ENCODE peak calls at places on chromosomes 6 and 20, in five cellular contexts. One of them, this sample, is unnamed.

GRCh38 chr6:112485140-112485539 is 138.0 kb downstream of the RFPL4B start:
- DNase-seq in K562: no peak
- DNase-seq in H1: no peak
- DNase-seq in HepG2: no peak
- DNase-seq in SK-N-SH: no peak
- DNase-seq in this sample: no peak

GRCh38 chr20:36217226-36217625 is 19.1 kb upstream of the AAR2 start:
- DNase-seq in H1: peak; percentile 47
- DNase-seq in K562: peak; percentile 76
- DNase-seq in HepG2: peak; percentile 70
- DNase-seq in SK-N-SH: no peak
- DNase-seq in this sample: peak; percentile 83

GRCh38 chr20:34365765-34366213 is 2.7 kb downstream of the ITCH start:
- DNase-seq in H1: no peak
- DNase-seq in SK-N-SH: no peak
- DNase-seq in K562: no peak
- DNase-seq in HepG2: no peak
- DNase-seq in this sample: no peak

GRCh38 chr6:116040980-116041379 is 19.7 kb downstream of the FRK start:
- DNase-seq in K562: no peak
- DNase-seq in H1: no peak
- DNase-seq in SK-N-SH: no peak
- DNase-seq in HepG2: no peak
- DNase-seq in this sample: no peak

GRCh38 chr20:56540415-56540814 is 7.4 kb downstream of the FAM209B start:
- DNase-seq in H1: no peak
- DNase-seq in HepG2: no peak
- DNase-seq in K562: no peak
- DNase-seq in SK-N-SH: no peak
- DNase-seq in this sample: no peak

GRCh38 chr20:6381887-6382286 is 259.1 kb upstream of the FERMT1 start:
- DNase-seq in K562: no peak
- DNase-seq in HepG2: peak; percentile 50
- DNase-seq in SK-N-SH: peak; percentile 19
- DNase-seq in H1: no peak
- DNase-seq in this sample: peak; percentile 21

GRCh38 chr20:59741073-59741472 is 136.7 kb downstream of the PHACTR3 start:
- DNase-seq in H1: no peak
- DNase-seq in SK-N-SH: no peak
- DNase-seq in K562: no peak
- DNase-seq in HepG2: no peak
- DNase-seq in this sample: no peak

GRCh38 chr6:69867075-69867911 is 937 bp downstream of the COL19A1 start:
- DNase-seq in HepG2: peak; percentile 12
- DNase-seq in H1: no peak
- DNase-seq in K562: peak; percentile 7
- DNase-seq in SK-N-SH: peak; percentile 82
- DNase-seq in this sample: peak; percentile 28

GRCh38 chr6:107822154-107823046 is 1.7 kb downstream of the SCML4 start:
- DNase-seq in K562: no peak
- DNase-seq in SK-N-SH: no peak
- DNase-seq in H1: no peak
- DNase-seq in HepG2: no peak
- DNase-seq in this sample: no peak

GRCh38 chr6:119079288-119079809 is 885 bp upstream of the FAM184A start:
- DNase-seq in SK-N-SH: no peak
- DNase-seq in K562: no peak
- DNase-seq in H1: no peak
- DNase-seq in HepG2: no peak
- DNase-seq in this sample: no peak

GRCh38 chr6:16909599-16910360 is 148.5 kb upstream of the ATXN1 start:
- DNase-seq in H1: no peak
- DNase-seq in K562: no peak
- DNase-seq in HepG2: no peak
- DNase-seq in SK-N-SH: no peak
- DNase-seq in this sample: no peak

GRCh38 chr6:54935739-54936138 is 89.2 kb downstream of the FAM83B start:
- DNase-seq in HepG2: no peak
- DNase-seq in K562: no peak
- DNase-seq in H1: no peak
- DNase-seq in SK-N-SH: no peak
- DNase-seq in this sample: no peak

GRCh38 chr6:33778475-33779121 is 10.3 kb downstream of the LEMD2 start:
- DNase-seq in H1: no peak
- DNase-seq in SK-N-SH: no peak
- DNase-seq in K562: no peak
- DNase-seq in HepG2: no peak
- DNase-seq in this sample: no peak

GRCh38 chr6:128280960-128281359 is 239.4 kb downstream of the PTPRK start:
- DNase-seq in H1: no peak
- DNase-seq in HepG2: peak; percentile 52
- DNase-seq in K562: no peak
- DNase-seq in SK-N-SH: no peak
- DNase-seq in this sample: no peak

GRCh38 chr6:33521790-33522091 is 58.3 kb downstream of the BAK1 start:
- DNase-seq in K562: no peak
- DNase-seq in HepG2: no peak
- DNase-seq in H1: no peak
- DNase-seq in SK-N-SH: no peak
- DNase-seq in this sample: no peak

GRCh38 chr6:30931959-30932645 is at the start of gene SFTA2:
- DNase-seq in HepG2: no peak
- DNase-seq in K562: no peak
- DNase-seq in H1: no peak
- DNase-seq in SK-N-SH: no peak
- DNase-seq in this sample: no peak

GRCh38 chr20:2993250-2993649 is 50.2 kb upstream of the GNRH2 start:
- DNase-seq in HepG2: no peak
- DNase-seq in K562: no peak
- DNase-seq in SK-N-SH: no peak
- DNase-seq in H1: no peak
- DNase-seq in this sample: no peak

GRCh38 chr20:21613512-21613911 is 92.0 kb upstream of the PAX1 start:
- DNase-seq in H1: no peak
- DNase-seq in K562: no peak
- DNase-seq in SK-N-SH: no peak
- DNase-seq in HepG2: peak; percentile 46
- DNase-seq in this sample: no peak

GRCh38 chr20:15742076-15742475 is 831.2 kb downstream of the KIF16B start:
- DNase-seq in HepG2: no peak
- DNase-seq in H1: no peak
- DNase-seq in K562: no peak
- DNase-seq in SK-N-SH: no peak
- DNase-seq in this sample: no peak

GRCh38 chr20:15742627-15743026 is 830.6 kb downstream of the KIF16B start:
- DNase-seq in H1: no peak
- DNase-seq in K562: no peak
- DNase-seq in HepG2: no peak
- DNase-seq in SK-N-SH: no peak
- DNase-seq in this sample: no peak

GRCh38 chr20:15739056-15739455 is 834.2 kb downstream of the KIF16B start:
- DNase-seq in SK-N-SH: no peak
- DNase-seq in HepG2: no peak
- DNase-seq in H1: no peak
- DNase-seq in K562: no peak
- DNase-seq in this sample: no peak

DNA sequence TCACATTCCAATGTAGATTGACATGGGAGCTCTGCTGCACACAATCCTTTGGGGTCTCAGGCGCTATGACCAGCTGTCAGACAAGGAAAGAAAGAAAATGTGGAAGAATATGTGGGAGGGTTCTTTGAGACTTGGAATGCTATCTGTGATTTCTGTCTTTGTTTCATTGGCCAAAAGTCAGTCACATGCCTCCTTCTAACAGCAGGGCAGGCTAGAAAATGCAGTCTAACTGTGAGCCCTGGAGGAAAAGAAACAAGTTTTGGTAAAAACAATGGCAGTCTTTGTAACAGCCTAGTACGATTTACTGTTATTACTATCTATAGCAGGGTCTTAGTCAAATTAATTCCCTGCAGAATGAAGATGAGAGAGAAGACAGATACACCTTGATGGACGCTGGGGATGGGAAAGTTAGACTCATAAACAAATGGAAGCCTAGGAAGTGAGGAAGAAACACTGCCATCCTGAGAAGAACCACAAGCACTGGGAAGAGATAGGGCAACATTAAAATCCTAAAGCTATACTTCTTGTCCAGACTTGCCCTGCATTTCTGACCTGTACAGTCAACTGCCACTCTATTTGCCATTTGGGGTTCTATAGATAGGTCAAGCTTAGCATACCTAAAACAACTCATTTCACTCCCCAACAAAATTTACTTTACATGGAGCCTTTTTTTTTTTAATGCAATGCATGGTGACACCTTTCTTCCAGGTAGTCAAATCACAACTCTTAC is 833.0 kb downstream of the KIF16B start:
- DNase-seq in K562: no peak
- DNase-seq in H1: no peak
- DNase-seq in SK-N-SH: no peak
- DNase-seq in HepG2: no peak
- DNase-seq in this sample: no peak
- TF ChIP-seq JUND in K562: no peak
- TF ChIP-seq JUND in H1: no peak
- TF ChIP-seq JUND in SK-N-SH: no peak
- TF ChIP-seq JUND in HepG2: no peak
- TF ChIP-seq JUND in this sample: no peak

GRCh38 chr6:24122139-24122538 is 3.9 kb upstream of the NRSN1 start:
- DNase-seq in H1: no peak
- DNase-seq in SK-N-SH: peak; percentile 17
- DNase-seq in K562: no peak
- DNase-seq in HepG2: no peak
- DNase-seq in this sample: no peak
- TF ChIP-seq JUND in H1: no peak
- TF ChIP-seq JUND in SK-N-SH: no peak
- TF ChIP-seq JUND in K562: no peak
- TF ChIP-seq JUND in HepG2: no peak
- TF ChIP-seq JUND in this sample: no peak

GRCh38 chr6:85866373-85866740 is 223.7 kb upstream of the SYNCRIP start:
- DNase-seq in SK-N-SH: no peak
- DNase-seq in HepG2: no peak
- DNase-seq in K562: no peak
- DNase-seq in H1: no peak
- DNase-seq in this sample: no peak

GRCh38 chr6:85864453-85865401 is 222.0 kb upstream of the SYNCRIP start:
- DNase-seq in K562: no peak
- DNase-seq in HepG2: peak; percentile 38
- DNase-seq in H1: no peak
- DNase-seq in SK-N-SH: no peak
- DNase-seq in this sample: no peak

GRCh38 chr6:85866758-85867401 is 224.2 kb upstream of the SYNCRIP start:
- DNase-seq in HepG2: no peak
- DNase-seq in SK-N-SH: no peak
- DNase-seq in H1: no peak
- DNase-seq in K562: no peak
- DNase-seq in this sample: no peak

GRCh38 chr6:85867595-85867994 is 224.9 kb upstream of the SYNCRIP start:
- DNase-seq in HepG2: no peak
- DNase-seq in SK-N-SH: no peak
- DNase-seq in H1: no peak
- DNase-seq in K562: no peak
- DNase-seq in this sample: no peak

DNA sequence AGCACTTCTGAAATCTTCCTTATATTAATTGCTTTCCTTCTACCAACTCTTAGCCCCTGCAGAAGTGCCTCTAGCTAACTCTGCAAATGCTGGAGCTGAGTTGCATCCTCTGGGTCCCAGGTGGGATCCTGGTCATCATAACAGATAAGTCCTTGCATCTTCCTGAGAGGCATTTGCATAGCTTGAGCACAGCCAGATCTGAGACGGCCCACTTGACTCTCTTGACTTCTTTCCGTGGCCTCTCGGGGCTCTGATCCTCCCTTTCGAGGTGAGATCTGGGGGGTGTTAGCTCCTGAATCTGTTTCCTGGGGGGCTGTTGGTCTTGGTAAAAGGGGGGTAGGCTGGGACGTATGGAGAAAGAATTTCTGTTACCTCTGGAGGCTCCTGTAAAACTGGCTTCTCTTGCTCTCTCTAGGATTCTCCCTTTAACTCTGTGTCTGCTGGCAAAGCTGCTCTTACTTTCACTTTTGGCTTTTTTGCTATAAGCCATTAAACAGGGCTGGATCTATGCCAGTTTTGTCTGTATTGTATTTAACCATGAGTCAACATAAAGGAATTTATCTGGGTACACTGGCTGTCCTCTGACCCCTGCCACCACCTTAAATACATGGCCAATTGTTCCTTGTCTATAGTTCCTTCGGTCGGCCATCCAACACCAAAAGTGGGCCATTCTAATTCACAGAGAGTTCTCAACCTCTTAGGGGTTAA is 223.1 kb upstream of the SYNCRIP start:
- DNase-seq in SK-N-SH: no peak
- DNase-seq in H1: no peak
- DNase-seq in K562: no peak
- DNase-seq in HepG2: peak; percentile 74
- DNase-seq in this sample: peak; percentile 40
- TF ChIP-seq JUND in SK-N-SH: no peak
- TF ChIP-seq JUND in H1: no peak
- TF ChIP-seq JUND in K562: peak; percentile 44
- TF ChIP-seq JUND in HepG2: no peak
- TF ChIP-seq JUND in this sample: no peak

GRCh38 chr20:53736122-53736756 is 142.6 kb upstream of the ZNF217 start:
- DNase-seq in HepG2: peak; percentile 55
- DNase-seq in SK-N-SH: no peak
- DNase-seq in H1: no peak
- DNase-seq in K562: no peak
- DNase-seq in this sample: peak; percentile 41

GRCh38 chr20:53738039-53738944 is 144.7 kb upstream of the ZNF217 start:
- DNase-seq in H1: peak; percentile 49
- DNase-seq in HepG2: peak; percentile 88
- DNase-seq in SK-N-SH: peak; percentile 34
- DNase-seq in K562: peak; percentile 35
- DNase-seq in this sample: peak; percentile 61

GRCh38 chr20:53737404-53738038 is 143.9 kb upstream of the ZNF217 start:
- DNase-seq in HepG2: no peak
- DNase-seq in K562: peak; percentile 29
- DNase-seq in SK-N-SH: no peak
- DNase-seq in H1: no peak
- DNase-seq in this sample: no peak

GRCh38 chr20:53735536-53736050 is 142.0 kb upstream of the ZNF217 start:
- DNase-seq in K562: no peak
- DNase-seq in SK-N-SH: no peak
- DNase-seq in HepG2: no peak
- DNase-seq in H1: no peak
- DNase-seq in this sample: peak; percentile 55

GRCh38 chr20:53736757-53737403 is 143.2 kb upstream of the ZNF217 start:
- DNase-seq in HepG2: no peak
- DNase-seq in H1: no peak
- DNase-seq in SK-N-SH: no peak
- DNase-seq in K562: no peak
- DNase-seq in this sample: no peak
- TF ChIP-seq JUND in HepG2: no peak
- TF ChIP-seq JUND in H1: no peak
- TF ChIP-seq JUND in SK-N-SH: no peak
- TF ChIP-seq JUND in K562: no peak
- TF ChIP-seq JUND in this sample: no peak

DNA sequence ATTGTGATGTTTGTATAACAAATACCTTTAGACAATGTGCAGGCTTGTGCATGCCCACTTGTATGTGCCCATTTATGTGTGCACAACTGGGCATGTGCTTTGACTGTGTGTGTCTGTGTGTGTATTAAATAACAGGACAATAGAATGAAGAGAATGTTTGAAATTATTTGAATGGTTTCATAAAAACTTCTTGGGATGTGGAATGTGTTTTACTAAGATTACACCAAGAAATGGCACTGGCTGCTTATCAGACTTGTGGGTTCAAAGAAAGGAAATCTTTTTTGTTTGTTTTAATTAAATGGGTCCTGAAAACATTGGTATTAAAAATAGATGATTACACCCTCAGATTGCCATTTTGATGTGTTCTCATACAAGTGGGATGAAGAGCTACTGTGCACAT is 191.6 kb upstream of the CCN2 start:
- DNase-seq in HepG2: no peak
- DNase-seq in K562: no peak
- DNase-seq in H1: no peak
- DNase-seq in SK-N-SH: no peak
- DNase-seq in this sample: no peak
- TF ChIP-seq JUND in HepG2: no peak
- TF ChIP-seq JUND in K562: no peak
- TF ChIP-seq JUND in H1: no peak
- TF ChIP-seq JUND in SK-N-SH: no peak
- TF ChIP-seq JUND in this sample: no peak

This sample was measured in T47D.